ENCODE peak calls at places on chromosome 4, in nine cellular contexts. W, X, A, P, S, U, O, B and L are unnamed samples.

GRCh38 chr4:17580969-17581368 is 4.0 kb downstream of the LAP3 start:
- DNase-seq in P (peak), B (no peak), U (peak), W (no peak), X (no peak), O (no peak), A (no peak), S (no peak), L (peak)

GRCh38 chr4:86156526-86156925 is 203.3 kb downstream of the MAPK10 start:
- DNase-seq in U (no peak), P (no peak), A (no peak), W (no peak), O (no peak), X (no peak), S (no peak), B (no peak), L (no peak)

GRCh38 chr4:75289843-75290616 is 224.2 kb downstream of the RCHY1 start:
- DNase-seq in U (peak), S (no peak), W (no peak), B (peak), O (no peak), X (peak), P (no peak), A (no peak), L (no peak)

GRCh38 chr4:176261481-176261880 is 7.5 kb downstream of the ASB5 start:
- DNase-seq in A (no peak), W (no peak), X (no peak), B (no peak), S (no peak), O (no peak), P (no peak), U (no peak), L (peak)

GRCh38 chr4:7197910-7198309 is 5.6 kb downstream of the SORCS2 start:
- DNase-seq in P (no peak), O (no peak), A (no peak), W (no peak), B (no peak), X (no peak), U (no peak), S (no peak), L (no peak)

GRCh38 chr4:13539721-13540445 is 4.4 kb downstream of the NKX3-2 start:
- DNase-seq in A (no peak), U (no peak), P (no peak), S (no peak), B (no peak), O (no peak), X (no peak), W (no peak), L (no peak)

GRCh38 chr4:47462799-47463234 is 685 bp downstream of the COMMD8 start:
- DNase-seq in W (no peak), U (peak), X (no peak), A (no peak), B (no peak), P (no peak), S (no peak), O (no peak), L (no peak)

GRCh38 chr4:43277003-43277402 is 384.5 kb downstream of the GRXCR1 start:
- DNase-seq in A (peak), P (peak), B (no peak), U (peak), W (no peak), O (no peak), S (no peak), X (no peak), L (peak)

GRCh38 chr4:508675-509373 is 9.8 kb downstream of the PIGG start:
- DNase-seq in A (peak), O (no peak), S (no peak), P (no peak), U (no peak), B (no peak), X (no peak), W (no peak), L (peak)

GRCh38 chr4:87497141-87497540 is 32.0 kb downstream of the SPARCL1 start:
- DNase-seq in U (no peak), B (no peak), P (no peak), A (no peak), X (no peak), W (no peak), S (no peak), O (no peak), L (no peak)

GRCh38 chr4:58849026-58849425 is 1738.8 kb upstream of the IGFBP7 start:
- DNase-seq in B (no peak), P (no peak), X (no peak), W (no peak), A (no peak), U (no peak), S (no peak), O (no peak), L (no peak)

GRCh38 chr4:113445286-113445685 is 316.3 kb downstream of the CAMK2D start:
- DNase-seq in U (peak), O (no peak), S (peak), A (peak), X (peak), P (peak), B (no peak), W (peak), L (peak)

GRCh38 chr4:73446336-73446938 is 10.4 kb downstream of the AFP start:
- DNase-seq in A (no peak), X (peak), P (peak), S (no peak), U (peak), W (no peak), B (no peak), O (no peak), L (peak)

GRCh38 chr4:139934786-139935330 is 219.1 kb downstream of the MAML3 start:
- DNase-seq in W (no peak), P (no peak), S (no peak), U (no peak), B (no peak), X (no peak), A (no peak), O (no peak), L (no peak)

GRCh38 chr4:137425281-137425680 is 107.0 kb downstream of the PCDH18 start:
- DNase-seq in B (no peak), U (no peak), S (no peak), O (no peak), W (no peak), P (no peak), A (no peak), X (no peak), L (no peak)

GRCh38 chr4:140100771-140101170 is 53.2 kb downstream of the MAML3 start:
- DNase-seq in P (peak), U (peak), W (no peak), B (no peak), A (no peak), X (no peak), S (no peak), O (no peak), L (no peak)

GRCh38 chr4:55125087-55125721 is at the start of gene KDR:
- DNase-seq in B (no peak), P (peak), X (no peak), O (no peak), W (peak), A (no peak), U (peak), S (no peak), L (peak)

GRCh38 chr4:797066-797465 is 28.9 kb downstream of the CPLX1 start:
- DNase-seq in O (no peak), A (no peak), S (no peak), U (no peak), B (no peak), X (peak), P (no peak), W (no peak), L (no peak)

GRCh38 chr4:168879178-168879577 is 130.9 kb downstream of the CBR4 start:
- DNase-seq in O (no peak), U (no peak), S (no peak), X (no peak), P (no peak), B (no peak), A (no peak), W (no peak), L (no peak)

GRCh38 chr4:28686618-28687017 is 1826.0 kb downstream of the STIM2 start:
- DNase-seq in P (peak), X (peak), S (no peak), O (no peak), U (peak), W (peak), A (no peak), B (no peak), L (no peak)

GRCh38 chr4:153137168-153137567 is 67.1 kb upstream of the TRIM2 start:
- DNase-seq in S (no peak), B (no peak), A (no peak), U (peak), W (no peak), P (peak), X (no peak), O (no peak), L (peak)

GRCh38 chr4:123941306-123941705 is 544.7 kb downstream of the SPRY1 start:
- DNase-seq in W (no peak), B (no peak), P (peak), U (peak), A (no peak), X (no peak), O (no peak), S (no peak), L (peak)

GRCh38 chr4:98673978-98674377 is 15.6 kb upstream of the TSPAN5 start:
- DNase-seq in S (no peak), A (no peak), W (no peak), B (no peak), X (no peak), U (peak), O (no peak), P (peak), L (no peak)

GRCh38 chr4:10104211-10104990 is 12.2 kb downstream of the WDR1 start:
- DNase-seq in A (no peak), O (no peak), X (no peak), U (peak), P (no peak), B (no peak), W (no peak), S (no peak), L (peak)

GRCh38 chr4:47483722-47484121 is 1.4 kb upstream of the ATP10D start:
- DNase-seq in P (peak), X (no peak), U (peak), A (no peak), B (no peak), S (no peak), O (no peak), W (no peak), L (peak)

GRCh38 chr4:15232725-15233597 is 194.9 kb upstream of the C1QTNF7 start:
- DNase-seq in A (no peak), S (peak), B (no peak), O (no peak), U (peak), P (peak), W (no peak), X (no peak), L (peak)

GRCh38 chr4:19748911-19749473 is 502.7 kb upstream of the SLIT2 start:
- DNase-seq in U (peak), X (peak), O (no peak), A (no peak), B (no peak), W (no peak), P (peak), S (no peak), L (peak)

GRCh38 chr4:38688676-38689355 is 24.8 kb downstream of the KLF3 start:
- DNase-seq in U (no peak), W (peak), S (no peak), B (no peak), O (no peak), P (no peak), A (no peak), X (no peak), L (no peak)

GRCh38 chr4:138696771-138697170 is 318.8 kb upstream of the NOCT start:
- DNase-seq in U (no peak), W (no peak), X (no peak), P (peak), A (no peak), O (no peak), B (no peak), S (no peak), L (peak)

GRCh38 chr4:77817304-77818076 is 1.7 kb downstream of the CNOT6L start:
- DNase-seq in W (no peak), S (no peak), B (no peak), U (peak), O (no peak), A (no peak), P (peak), X (peak), L (no peak)

GRCh38 chr4:5366421-5366820 is 315.1 kb downstream of the STK32B start:
- DNase-seq in A (no peak), S (no peak), B (no peak), O (no peak), W (no peak), P (peak), U (no peak), X (no peak), L (no peak)

GRCh38 chr4:997375-998071 is 4.3 kb upstream of the SLC26A1 start:
- DNase-seq in S (no peak), P (no peak), A (no peak), O (no peak), B (no peak), X (no peak), W (no peak), U (no peak), L (no peak)

GRCh38 chr4:71602271-71602890 is 181.5 kb downstream of the GC start:
- DNase-seq in B (no peak), W (no peak), X (peak), P (peak), U (no peak), S (no peak), A (no peak), O (no peak), L (no peak)

GRCh38 chr4:58843456-58843855 is 1733.3 kb upstream of the IGFBP7 start:
- DNase-seq in X (no peak), O (no peak), S (no peak), B (no peak), W (no peak), U (no peak), A (no peak), P (no peak), L (no peak)

GRCh38 chr4:109411964-109412363 is 21.7 kb upstream of the SEC24B start:
- DNase-seq in B (no peak), W (peak), S (no peak), A (no peak), X (no peak), P (no peak), O (no peak), U (no peak), L (peak)

GRCh38 chr4:10093801-10094552 is 22.6 kb downstream of the WDR1 start:
- DNase-seq in S (no peak), B (no peak), U (peak), O (no peak), P (peak), X (no peak), A (no peak), W (peak), L (peak)

GRCh38 chr4:120850048-120850599 is 72.4 kb downstream of the PRDM5 start:
- DNase-seq in A (peak), S (no peak), B (no peak), W (no peak), P (peak), O (no peak), U (peak), X (no peak), L (peak)

GRCh38 chr4:22587253-22587652 is 71.4 kb upstream of the ADGRA3 start:
- DNase-seq in S (no peak), A (no peak), X (no peak), O (no peak), B (no peak), W (no peak), P (no peak), U (no peak), L (no peak)
- H3K4me3 ChIP-seq in S (no peak), A (no peak), X (no peak), O (no peak), B (no peak), W (no peak), P (no peak), U (no peak), L (no peak)

GRCh38 chr4:128060620-128061565 is at the start of gene LARP1B:
- DNase-seq in P (peak), B (peak), A (peak), S (peak), U (peak), O (peak), W (peak), X (peak), L (peak)
- TF ChIP-seq CTCF in P (no peak), B (no peak), A (no peak), S (no peak), U (no peak), O (no peak), W (no peak), X (no peak), L (no peak)

DNA sequence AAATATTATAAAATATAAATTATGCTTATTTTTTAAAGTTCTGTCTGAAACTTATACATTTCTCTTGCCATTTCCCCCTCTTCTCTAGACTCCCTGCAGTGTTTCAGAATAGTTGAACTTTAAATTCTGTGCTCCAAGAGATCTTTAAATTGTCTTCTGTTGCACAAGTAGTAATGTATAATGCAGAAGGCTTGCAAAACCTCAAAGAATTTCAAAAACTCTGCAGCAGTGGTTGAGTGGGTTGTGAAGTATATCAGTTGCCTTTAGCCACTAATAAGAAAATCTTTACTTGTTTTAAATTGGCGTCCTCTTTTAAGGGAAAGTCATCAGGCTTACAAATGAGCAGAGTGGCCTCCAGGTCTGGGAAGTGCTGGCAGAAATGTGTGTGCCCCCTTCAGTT is 1153.3 kb upstream of the PABPC4L start:
- DNase-seq in P (peak), B (no peak), W (no peak), U (no peak), X (no peak), S (no peak), A (no peak), O (no peak), L (no peak)
- H3K4me3 ChIP-seq in P (no peak), B (no peak), W (no peak), U (no peak), X (no peak), S (no peak), A (no peak), O (no peak), L (no peak)

DNA sequence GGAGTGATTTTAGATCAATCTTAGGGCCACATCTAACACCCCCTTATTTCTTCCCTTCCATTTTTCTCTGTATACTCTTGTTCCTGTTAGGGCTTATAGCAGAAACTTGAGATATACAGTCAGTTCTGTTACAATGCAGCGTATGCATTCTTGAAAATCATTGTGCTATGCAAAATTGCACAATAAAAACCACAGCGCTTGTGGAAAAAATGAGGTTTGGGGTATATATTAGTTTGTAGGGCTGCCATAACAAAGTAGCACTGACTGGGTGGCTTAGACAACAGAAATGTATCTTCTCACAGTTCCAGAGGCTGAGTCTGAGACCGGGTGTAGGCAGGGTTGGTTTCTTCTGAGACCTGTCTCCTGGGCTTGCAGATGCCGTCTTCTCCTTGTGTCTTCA is 59.0 kb downstream of the WWC2 start:
- DNase-seq in W (no peak), S (no peak), X (no peak), U (peak), B (no peak), O (no peak), P (peak), A (no peak), L (no peak)
- TF ChIP-seq CTCF in W (no peak), S (no peak), X (no peak), U (no peak), B (no peak), O (no peak), P (no peak), A (no peak), L (no peak)

GRCh38 chr4:145881585-145881984 is 57.0 kb downstream of the ZNF827 start:
- DNase-seq in P (no peak), X (no peak), A (no peak), W (no peak), U (no peak), S (peak), O (no peak), B (no peak), L (no peak)
- H3K4me3 ChIP-seq in P (no peak), X (no peak), A (no peak), W (no peak), U (no peak), S (no peak), O (no peak), B (no peak), L (no peak)

DNA sequence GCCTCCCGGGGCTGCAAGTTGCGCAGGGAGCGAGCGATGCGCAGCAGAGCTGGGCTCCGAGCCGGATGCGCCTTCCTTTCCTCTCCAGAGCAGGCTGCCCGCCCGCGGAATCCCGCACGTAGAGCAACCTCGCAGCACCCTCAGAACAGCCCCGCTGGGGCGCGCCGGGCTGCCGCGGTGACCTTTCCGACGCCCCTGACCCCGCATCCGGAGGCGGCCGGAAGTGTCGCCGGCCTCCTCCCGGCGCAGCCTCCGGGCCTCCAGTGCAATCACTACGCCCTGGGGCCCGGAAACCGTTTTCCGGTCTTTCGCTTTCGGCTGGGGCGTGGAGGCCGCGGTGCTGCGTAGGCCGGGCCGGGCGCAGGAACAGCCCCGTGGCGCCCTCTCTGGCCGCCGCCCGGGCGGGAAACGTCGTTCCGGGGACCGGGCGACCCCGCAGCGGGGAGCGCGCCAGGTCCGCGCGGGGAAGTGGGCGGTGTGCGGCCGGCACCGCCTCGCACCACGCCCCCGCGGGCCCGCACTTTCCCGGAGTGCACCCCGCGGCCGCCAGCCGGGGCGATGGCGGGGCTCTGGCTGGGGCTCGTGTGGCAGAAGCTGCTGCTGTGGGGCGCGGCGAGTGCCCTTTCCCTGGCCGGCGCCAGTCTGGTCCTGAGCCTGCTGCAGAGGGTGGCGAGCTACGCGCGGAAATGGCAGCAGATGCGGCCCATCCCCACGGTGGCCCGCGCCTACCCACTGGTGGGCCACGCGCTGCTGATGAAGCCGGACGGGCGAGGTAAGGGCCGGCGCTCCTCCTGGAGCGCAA is at the start of gene CYP4V2:
- DNase-seq in U (peak), P (peak), S (peak), A (no peak), X (peak), B (peak), O (peak), W (peak), L (peak)
- TF ChIP-seq CTCF in U (peak), P (no peak), S (no peak), A (no peak), X (peak), B (peak), O (no peak), W (peak), L (no peak)

DNA sequence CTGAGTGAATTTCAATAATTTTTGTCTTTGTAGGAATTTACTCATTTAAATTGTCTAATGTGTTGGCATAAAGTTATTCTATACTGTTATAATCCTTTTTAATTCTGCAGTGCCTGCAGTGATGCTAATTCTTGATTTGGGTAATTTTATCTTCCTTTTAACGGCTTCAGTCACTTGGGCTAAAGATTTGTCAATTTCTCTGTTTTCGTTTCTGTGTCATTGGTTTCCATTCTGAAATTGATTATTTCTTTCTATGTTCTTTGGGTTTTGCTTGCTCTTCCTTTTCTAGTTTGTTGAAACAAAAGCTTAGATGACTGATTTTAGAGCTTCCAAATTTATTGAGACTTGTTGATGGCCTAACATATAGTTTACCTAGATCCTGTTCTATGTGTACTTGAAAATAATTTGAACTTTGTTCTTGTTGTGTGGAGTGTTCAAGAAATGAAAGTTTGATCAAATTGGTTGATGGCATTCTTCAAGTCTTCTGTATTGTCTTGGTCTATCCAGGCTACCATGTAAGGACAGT is 89.4 kb downstream of the TNIP2 start:
- DNase-seq in O (no peak), B (no peak), W (no peak), U (no peak), X (no peak), A (no peak), S (no peak), P (no peak), L (no peak)
- H3K4me3 ChIP-seq in O (no peak), B (peak), W (no peak), U (no peak), X (no peak), A (no peak), S (no peak), P (no peak), L (no peak)